ENCODE peak calls at places on chromosome 18, in ten cellular contexts. X is endothelial cell of umbilical vein; I is tibial artery; D is LoVo; O is stimulated activated naive B cell treated with anti-CD40 and anti-IgM and Interleukin-4, amounts not matched to agents 10 μg/mL and 1 μg/mL and 100 μg/mL, for 72 hours; L is cerebellar cortex; V is stimulated activated CD4-positive, alpha-beta T cell treated with anti-CD3 and anti-CD28 coated beads, TNF-alpha, amount 100 ng/mL, for 24 hours; U is chondrocyte; C is NT2/D1; T is GM13976. Z is an unnamed sample.

GRCh38 chr18:48935433-48935774 is 15.4 kb downstream of the SMAD7 start:
- DNase-seq in T (no peak), I (no peak), V (no peak), O (no peak), D (no peak), C (no peak), L (no peak), U (no peak), X (no peak), Z (no peak)

GRCh38 chr18:50970006-50970405 is 2.2 kb downstream of the ELAC1 start:
- DNase-seq in U (no peak), C (no peak), O (no peak), T (no peak), X (no peak), L (peak), V (no peak), D (peak), I (no peak), Z (no peak)

GRCh38 chr18:57980573-57981348 is 63.3 kb upstream of the NEDD4L start:
- DNase-seq in V (no peak), D (no peak), T (no peak), L (no peak), X (no peak), C (no peak), O (no peak), I (no peak), U (no peak), Z (no peak)

GRCh38 chr18:50194623-50195532 is at the start of gene MYO5B:
- DNase-seq in I (no peak), X (no peak), D (peak), T (peak), U (no peak), V (peak), L (no peak), O (peak), C (peak), Z (no peak)

GRCh38 chr18:37334494-37335125 is 231.0 kb downstream of the CELF4 start:
- DNase-seq in D (no peak), C (no peak), V (no peak), I (no peak), U (no peak), O (no peak), L (no peak), X (no peak), T (no peak), Z (no peak)

GRCh38 chr18:36757081-36757480 is 71.7 kb downstream of the TPGS2 start:
- DNase-seq in O (no peak), D (peak), U (no peak), C (peak), X (peak), L (peak), I (no peak), V (no peak), T (peak), Z (no peak)

GRCh38 chr18:33804258-33804657 is 226.2 kb downstream of the ASXL3 start:
- DNase-seq in I (no peak), L (no peak), U (no peak), C (no peak), O (no peak), X (no peak), V (no peak), T (no peak), D (peak), Z (no peak)

GRCh38 chr18:8997634-8998033 is 104.9 kb upstream of the NDUFV2 start:
- DNase-seq in D (no peak), T (no peak), U (no peak), X (no peak), V (no peak), L (no peak), O (no peak), C (no peak), I (no peak), Z (no peak)

GRCh38 chr18:59821983-59822382 is 77.8 kb upstream of the PMAIP1 start:
- DNase-seq in X (no peak), C (no peak), D (no peak), V (no peak), L (peak), U (no peak), T (no peak), I (no peak), O (no peak), Z (no peak)

GRCh38 chr18:49728542-49728941 is 84.8 kb downstream of the ACAA2 start:
- DNase-seq in X (peak), T (peak), L (peak), C (no peak), U (no peak), O (no peak), I (no peak), D (no peak), V (peak), Z (no peak)

GRCh38 chr18:35753306-35753910 is 171.9 kb downstream of the GALNT1 start:
- DNase-seq in X (no peak), U (no peak), T (no peak), L (no peak), V (no peak), D (no peak), I (no peak), O (no peak), C (no peak), Z (no peak)

GRCh38 chr18:37481058-37481457 is 84.5 kb downstream of the CELF4 start:
- DNase-seq in D (no peak), X (no peak), C (no peak), I (no peak), U (no peak), V (no peak), L (no peak), O (no peak), T (no peak), Z (no peak)

GRCh38 chr18:39184176-39184575 is 1618.6 kb upstream of the CELF4 start:
- DNase-seq in V (no peak), D (no peak), T (no peak), O (no peak), L (peak), U (no peak), I (no peak), C (no peak), X (no peak), Z (no peak)

GRCh38 chr18:46169464-46169941 is 65.3 kb downstream of the HAUS1 start:
- DNase-seq in T (no peak), U (peak), C (no peak), X (peak), O (no peak), I (no peak), L (no peak), D (no peak), V (no peak), Z (no peak)

GRCh38 chr18:36655074-36655473 is 173.7 kb downstream of the TPGS2 start:
- DNase-seq in L (no peak), X (no peak), O (no peak), V (no peak), I (no peak), C (no peak), T (no peak), D (no peak), U (no peak), Z (no peak)

GRCh38 chr18:51191139-51191717 is 6.3 kb downstream of the MEX3C start:
- DNase-seq in D (no peak), T (no peak), V (no peak), C (no peak), X (no peak), U (no peak), O (no peak), I (no peak), L (no peak), Z (no peak)

GRCh38 chr18:80132196-80132812 is 23.2 kb downstream of the ADNP2 start:
- DNase-seq in U (no peak), C (no peak), O (no peak), L (no peak), V (no peak), D (no peak), X (no peak), T (no peak), I (no peak), Z (no peak)